ENCODE peak calls at places on chromosomes 4 and X, in seven cellular contexts. Y, C, P, F, T, G and K are unnamed samples.
A peak's percentile ranks its signal among the peaks of the same experiment; 100 is the strongest.

GRCh38 chr4:3193531-3194203 is 55.3 kb upstream of the MSANTD1 start:
- DNase-seq in Y (no peak), C (no peak), P (peak; percentile 17), F (no peak), T (peak; percentile 53), G (no peak), K (peak; percentile 22)

GRCh38 chr4:157151711-157152110 is 68.8 kb upstream of the GRIA2 start:
- DNase-seq in Y (no peak), C (no peak), P (peak; percentile 7), F (no peak), T (no peak), G (no peak), K (peak; percentile 10)

GRCh38 chr4:146368209-146368608 is 153.5 kb downstream of the SLC10A7 start:
- DNase-seq in Y (no peak), C (no peak), P (no peak), F (no peak), T (no peak), G (no peak), K (peak; percentile 27)

GRCh38 chrX:107714196-107714811 is 61.3 kb downstream of the TSC22D3 start:
- DNase-seq in Y (no peak), C (no peak), P (peak; percentile 31), F (no peak), T (no peak), G (no peak), K (peak; percentile 56)

GRCh38 chr4:141387299-141387698 is 166.6 kb downstream of the ZNF330 start:
- DNase-seq in Y (no peak), C (no peak), P (no peak), F (no peak), T (no peak), G (no peak), K (no peak)

GRCh38 chr4:185464887-185465286 is 6.6 kb downstream of the CCDC110 start:
- DNase-seq in Y (no peak), C (no peak), P (no peak), F (no peak), T (no peak), G (no peak), K (no peak)

GRCh38 chr4:128574706-128575105 is 234.8 kb upstream of the JADE1 start:
- DNase-seq in Y (peak; percentile 5), C (peak; percentile 57), P (peak; percentile 73), F (peak; percentile 29), T (peak; percentile 42), G (peak; percentile 44), K (peak; percentile 87)

GRCh38 chrX:30690330-30690729 is 37.1 kb downstream of the GK start:
- DNase-seq in Y (no peak), C (no peak), P (peak; percentile 6), F (no peak), T (no peak), G (no peak), K (peak; percentile 33)

GRCh38 chr4:73978886-73979285 is 2.9 kb downstream of the PF4 start:
- DNase-seq in Y (no peak), C (no peak), P (peak; percentile 93), F (no peak), T (no peak), G (no peak), K (peak; percentile 92)

GRCh38 chr4:162841769-162842168 is 324.9 kb downstream of the NAF1 start:
- DNase-seq in Y (no peak), C (no peak), P (no peak), F (no peak), T (no peak), G (no peak), K (no peak)

GRCh38 chr4:47373174-47373573 is 90.3 kb downstream of the COMMD8 start:
- DNase-seq in Y (no peak), C (no peak), P (no peak), F (no peak), T (no peak), G (no peak), K (no peak)

GRCh38 chrX:153537526-153538295 is 20.3 kb downstream of the ATP2B3 start:
- DNase-seq in Y (no peak), C (no peak), P (no peak), F (no peak), T (peak; percentile 55), G (no peak), K (no peak)